ENCODE peak calls at places on chromosomes 16 and 17, in seven cellular contexts. Z, U, M, Y, S, Q and D are unnamed samples.

GRCh38 chr17:45734598-45734997 is 49.5 kb upstream of the CRHR1 start:
- DNase-seq in S (no peak), M (no peak), Y (no peak), Z (no peak), U (no peak), Q (no peak), D (no peak)

GRCh38 chr17:67635688-67636087 is 82.0 kb upstream of the NOL11 start:
- DNase-seq in M (no peak), Y (no peak), Z (no peak), Q (no peak), S (no peak), U (no peak), D (no peak)

GRCh38 chr17:78423961-78424747 is 45.7 kb downstream of the PGS1 start:
- DNase-seq in S (no peak), U (no peak), M (no peak), Q (no peak), Y (no peak), Z (no peak), D (no peak)

GRCh38 chr16:70575376-70575775 is 51.8 kb downstream of the SF3B3 start:
- DNase-seq in M (no peak), Y (no peak), Z (no peak), U (no peak), S (no peak), Q (no peak), D (no peak)

GRCh38 chr17:45172541-45173286 is 11.0 kb downstream of the HEXIM2 start:
- DNase-seq in S (peak), Z (peak), U (peak), M (peak), Y (peak), Q (peak), D (peak)

GRCh38 chr16:9050102-9050830 is 41.2 kb upstream of the HAPSTR1 start:
- DNase-seq in Q (peak), S (no peak), U (no peak), M (peak), Z (no peak), Y (no peak), D (no peak)

GRCh38 chr16:3171181-3171854 is 16.7 kb upstream of the OR1F1 start:
- DNase-seq in Y (no peak), U (no peak), S (no peak), M (peak), Q (no peak), Z (no peak), D (no peak)

GRCh38 chr16:28826141-28826540 is 3.3 kb downstream of the ATXN2L start:
- DNase-seq in Z (no peak), M (no peak), U (no peak), Y (no peak), Q (no peak), S (no peak), D (no peak)

GRCh38 chr17:37714897-37715296 is 30.0 kb downstream of the HNF1B start:
- DNase-seq in Y (no peak), M (no peak), Q (no peak), U (no peak), S (no peak), Z (no peak), D (no peak)

GRCh38 chr17:51461578-51462004 is 201.2 kb downstream of the UTP18 start:
- DNase-seq in Q (peak), M (peak), Y (peak), Z (no peak), S (peak), U (peak), D (peak)

GRCh38 chr16:85057948-85058347 is 30.4 kb downstream of the KIAA0513 start:
- DNase-seq in Q (no peak), S (no peak), M (no peak), U (no peak), Y (no peak), Z (no peak), D (no peak)

GRCh38 chr17:45409659-45410076 is 23.0 kb downstream of the ARHGAP27 start:
- DNase-seq in Q (no peak), Y (no peak), U (no peak), Z (no peak), M (no peak), S (no peak), D (no peak)

GRCh38 chr17:19978206-19978802 is 676 bp upstream of the AKAP10 start:
- DNase-seq in S (no peak), Q (no peak), M (no peak), Y (no peak), U (no peak), Z (no peak), D (no peak)

GRCh38 chr16:47069841-47070584 is 73.7 kb downstream of the NETO2 start:
- DNase-seq in Z (no peak), Q (no peak), M (no peak), U (no peak), Y (no peak), S (no peak), D (no peak)

GRCh38 chr17:6473128-6473767 is 29.0 kb downstream of the PIMREG start:
- DNase-seq in Q (peak), S (peak), Y (peak), M (peak), U (peak), Z (no peak), D (peak)

GRCh38 chr17:45782889-45783592 is 1.1 kb upstream of the CRHR1 start:
- DNase-seq in M (peak), Q (no peak), Y (no peak), Z (no peak), U (no peak), S (no peak), D (no peak)

GRCh38 chr16:57863434-57864160 is 61.3 kb upstream of the KIFC3 start:
- DNase-seq in Y (peak), M (peak), Z (peak), Q (peak), U (peak), S (peak), D (peak)

GRCh38 chr16:12187939-12188673 is 211.6 kb downstream of the SNX29 start:
- DNase-seq in Y (no peak), Q (peak), U (peak), S (no peak), Z (no peak), M (no peak), D (no peak)

GRCh38 chr16:25925466-25925865 is 233.7 kb downstream of the HS3ST4 start:
- DNase-seq in Q (no peak), M (no peak), S (no peak), Z (no peak), Y (no peak), U (no peak), D (no peak)

GRCh38 chr17:37614391-37614790 is 5.2 kb upstream of the SYNRG start:
- DNase-seq in Z (peak), Y (peak), Q (peak), U (peak), S (no peak), M (no peak), D (peak)

GRCh38 chr17:77770331-77771105 is 188.0 kb upstream of the TNRC6C start:
- DNase-seq in Z (no peak), Q (no peak), S (no peak), M (no peak), Y (peak), U (peak), D (peak)

GRCh38 chr17:10875984-10876555 is 38.2 kb upstream of the PIRT start:
- DNase-seq in M (peak), Y (peak), Q (peak), S (no peak), U (peak), Z (no peak), D (peak)

GRCh38 chr16:12153662-12154061 is 177.1 kb downstream of the SNX29 start:
- DNase-seq in S (no peak), Y (no peak), U (no peak), Q (no peak), M (no peak), Z (no peak), D (no peak)

GRCh38 chr16:54063374-54063773 is 223.2 kb downstream of the IRX3 start:
- DNase-seq in Y (no peak), Q (no peak), U (no peak), S (no peak), Z (no peak), M (no peak), D (no peak)

GRCh38 chr17:41660221-41660711 is 28.4 kb upstream of the EIF1 start:
- DNase-seq in Q (no peak), Z (no peak), U (no peak), Y (no peak), M (no peak), S (no peak), D (no peak)

GRCh38 chr17:27502526-27503324 is 46.5 kb downstream of the KSR1 start:
- DNase-seq in Y (no peak), S (peak), U (peak), M (no peak), Q (no peak), Z (peak), D (no peak)

GRCh38 chr16:67104845-67105244 is 4.9 kb upstream of the PHAF1 start:
- DNase-seq in U (no peak), S (no peak), M (no peak), Q (no peak), Z (no peak), Y (no peak), D (no peak)

GRCh38 chr16:51762081-51762995 is 611.3 kb upstream of the SALL1 start:
- DNase-seq in U (peak), M (peak), S (peak), Y (peak), Z (peak), Q (peak), D (peak)

GRCh38 chr17:81249233-81250040 is 10.3 kb downstream of the NDUFAF8 start:
- DNase-seq in U (peak), Q (peak), S (no peak), Y (no peak), M (no peak), Z (no peak), D (no peak)

GRCh38 chr17:82022981-82023446 is at the start of gene LRRC45:
- DNase-seq in Y (peak), M (peak), Z (peak), U (peak), Q (peak), S (peak), D (peak)